ENCODE peak calls at places on chromosomes 7 and 10, in four cellular contexts. One of them, this sample, is unnamed.

GRCh38 chr7:148540041-148540738 is 50.4 kb upstream of the C7orf33 start:
- DNase-seq in astrocyte: peak; percentile 70
- DNase-seq in mesendoderm: peak; percentile 82
- DNase-seq in HCT116: peak; percentile 4
- DNase-seq in this sample: peak; percentile 74

GRCh38 chr7:82441916-82442478 is 1.6 kb downstream of the CACNA2D1 start:
- DNase-seq in HCT116: no peak
- DNase-seq in mesendoderm: peak; percentile 85
- DNase-seq in astrocyte: peak; percentile 42
- DNase-seq in this sample: peak; percentile 6

GRCh38 chr10:78202386-78202785 is 168.7 kb downstream of the RPS24 start:
- DNase-seq in HCT116: no peak
- DNase-seq in astrocyte: no peak
- DNase-seq in mesendoderm: no peak
- DNase-seq in this sample: no peak

GRCh38 chr7:114026486-114027089 is 107.8 kb upstream of the PPP1R3A start:
- DNase-seq in astrocyte: peak; percentile 29
- DNase-seq in mesendoderm: peak; percentile 58
- DNase-seq in HCT116: peak; percentile 45
- DNase-seq in this sample: peak; percentile 82

GRCh38 chr10:95873139-95873538 is 34.6 kb upstream of the CC2D2B start:
- DNase-seq in HCT116: no peak
- DNase-seq in astrocyte: no peak
- DNase-seq in mesendoderm: no peak
- DNase-seq in this sample: no peak

GRCh38 chr7:150962743-150963399 is 15.2 kb downstream of the KCNH2 start:
- DNase-seq in mesendoderm: peak; percentile 67
- DNase-seq in astrocyte: no peak
- DNase-seq in HCT116: no peak
- DNase-seq in this sample: peak; percentile 39

GRCh38 chr10:33483124-33483794 is 148.8 kb upstream of the NRP1 start:
- DNase-seq in mesendoderm: no peak
- DNase-seq in astrocyte: no peak
- DNase-seq in HCT116: no peak
- DNase-seq in this sample: no peak

GRCh38 chr10:70562036-70562710 is 40.4 kb downstream of the PRF1 start:
- DNase-seq in HCT116: no peak
- DNase-seq in mesendoderm: no peak
- DNase-seq in astrocyte: no peak
- DNase-seq in this sample: no peak

GRCh38 chr10:53072144-53072543 is 299.6 kb upstream of the MBL2 start:
- DNase-seq in HCT116: no peak
- DNase-seq in mesendoderm: no peak
- DNase-seq in astrocyte: no peak
- DNase-seq in this sample: no peak

GRCh38 chr10:93073539-93074136 is at the start of gene CYP26A1:
- DNase-seq in astrocyte: no peak
- DNase-seq in HCT116: no peak
- DNase-seq in mesendoderm: peak; percentile 87
- DNase-seq in this sample: peak; percentile 3

GRCh38 chr10:71218833-71219120 is 6.4 kb downstream of the UNC5B start:
- DNase-seq in mesendoderm: no peak
- DNase-seq in HCT116: no peak
- DNase-seq in astrocyte: no peak
- DNase-seq in this sample: no peak

GRCh38 chr10:4280481-4281206 is 495.6 kb upstream of the KLF6 start:
- DNase-seq in HCT116: no peak
- DNase-seq in astrocyte: peak; percentile 25
- DNase-seq in mesendoderm: no peak
- DNase-seq in this sample: peak; percentile 82

GRCh38 chr7:121313220-121313792 is 15.5 kb upstream of the WNT16 start:
- DNase-seq in astrocyte: no peak
- DNase-seq in mesendoderm: no peak
- DNase-seq in HCT116: no peak
- DNase-seq in this sample: peak; percentile 39

GRCh38 chr7:69837387-69838068 is 239.3 kb downstream of the AUTS2 start:
- DNase-seq in HCT116: no peak
- DNase-seq in astrocyte: peak; percentile 53
- DNase-seq in mesendoderm: peak; percentile 90
- DNase-seq in this sample: no peak

GRCh38 chr7:51346136-51346535 is 29.5 kb upstream of the COBL start:
- DNase-seq in HCT116: no peak
- DNase-seq in astrocyte: no peak
- DNase-seq in mesendoderm: no peak
- DNase-seq in this sample: no peak

GRCh38 chr7:131196808-131197207 is 130.9 kb upstream of the MKLN1 start:
- DNase-seq in HCT116: no peak
- DNase-seq in mesendoderm: peak; percentile 32
- DNase-seq in astrocyte: peak; percentile 39
- DNase-seq in this sample: no peak

GRCh38 chr7:157310676-157311185 is 26.1 kb upstream of the DNAJB6 start:
- DNase-seq in astrocyte: no peak
- DNase-seq in mesendoderm: peak; percentile 49
- DNase-seq in HCT116: no peak
- DNase-seq in this sample: peak; percentile 64

GRCh38 chr7:157312941-157313340 is 23.9 kb upstream of the DNAJB6 start:
- DNase-seq in astrocyte: no peak
- DNase-seq in mesendoderm: no peak
- DNase-seq in HCT116: no peak
- DNase-seq in this sample: no peak

GRCh38 chr7:157307534-157307838 is 29.3 kb upstream of the DNAJB6 start:
- DNase-seq in astrocyte: no peak
- DNase-seq in HCT116: no peak
- DNase-seq in mesendoderm: no peak
- DNase-seq in this sample: no peak

GRCh38 chr7:157306836-157307533 is 29.8 kb upstream of the DNAJB6 start:
- DNase-seq in mesendoderm: peak; percentile 68
- DNase-seq in HCT116: no peak
- DNase-seq in astrocyte: no peak
- DNase-seq in this sample: no peak

DNA sequence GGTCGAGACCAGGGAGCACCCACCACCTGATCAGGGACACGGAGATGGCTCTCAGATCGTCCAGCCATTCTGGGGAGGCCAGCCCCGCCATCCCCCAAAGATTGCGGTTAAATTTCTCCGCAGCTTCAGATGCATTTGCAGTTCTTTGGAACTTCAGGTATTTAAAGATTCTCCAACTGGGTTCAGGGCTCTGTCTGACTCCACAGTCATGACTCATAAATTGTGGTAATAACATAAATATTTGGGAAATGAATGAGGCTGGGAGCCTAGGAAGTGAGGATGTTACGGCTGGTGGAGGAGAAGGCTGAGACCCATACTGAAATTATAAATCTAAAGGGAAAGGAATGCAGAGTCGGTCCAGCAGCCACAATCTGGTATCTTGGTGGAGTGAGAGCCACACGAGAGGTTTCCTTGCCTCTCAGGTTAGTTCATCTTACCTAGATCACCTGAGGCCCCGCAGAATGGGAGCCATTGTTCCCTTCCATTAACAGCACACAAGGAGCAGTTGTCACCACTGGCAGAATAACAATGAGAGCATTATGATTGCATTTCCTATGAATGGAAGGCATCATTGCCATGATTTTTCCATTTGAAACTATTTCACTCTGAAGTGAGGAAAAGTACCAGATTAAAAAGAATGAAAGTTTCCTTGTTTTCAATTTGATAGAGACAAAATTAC is 26.7 kb upstream of the DNAJB6 start:
- DNase-seq in mesendoderm: peak; percentile 85
- DNase-seq in HCT116: peak; percentile 80
- DNase-seq in astrocyte: peak; percentile 96
- DNase-seq in this sample: peak; percentile 97
- H3K9ac ChIP-seq in mesendoderm: no peak overlapping the region
- H3K9ac ChIP-seq in HCT116: peak overlapping the region; percentile 71
- H3K9ac ChIP-seq in astrocyte: peak overlapping the region; percentile 76
- H3K9ac ChIP-seq in this sample: peak overlapping the region; percentile 80

DNA sequence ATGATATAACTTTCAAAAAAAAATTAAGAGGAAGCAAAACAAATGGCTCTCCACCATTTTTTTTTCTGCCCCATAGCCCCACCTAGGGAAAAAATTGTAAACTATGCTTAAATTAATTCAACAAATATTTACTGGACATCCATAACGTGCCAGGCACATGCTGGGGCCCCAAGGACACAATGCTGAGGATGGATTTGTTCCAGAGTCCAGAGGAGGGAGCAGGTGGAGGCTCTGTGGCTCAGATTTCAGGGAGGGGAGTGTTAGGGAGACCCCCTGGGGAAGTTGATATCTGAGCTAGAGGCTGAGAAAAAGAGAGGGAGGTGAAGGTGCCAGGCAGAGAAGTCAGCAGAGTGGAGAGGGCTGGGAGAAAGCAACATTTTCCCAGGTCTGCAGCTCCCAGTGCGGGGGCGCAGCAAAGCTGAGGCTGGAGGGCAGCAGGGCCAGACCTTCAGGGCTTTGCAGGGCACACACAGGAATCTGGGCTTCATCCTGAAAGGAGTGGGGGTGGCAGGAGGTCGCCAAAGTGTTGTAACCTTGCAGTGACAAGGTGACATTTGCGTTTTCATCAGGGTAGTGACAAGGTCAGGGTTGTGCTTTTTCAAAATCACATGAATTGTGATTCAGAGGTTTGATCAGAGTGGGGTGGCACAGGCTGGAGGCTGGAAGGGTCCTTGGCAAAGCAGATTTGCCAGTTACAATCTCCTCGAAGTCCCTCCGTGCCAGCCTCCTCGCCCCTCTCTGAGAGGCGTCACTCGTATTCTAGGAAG is 261.6 kb downstream of the WDR11 start:
- DNase-seq in astrocyte: no peak
- DNase-seq in mesendoderm: peak; percentile 82
- DNase-seq in HCT116: no peak
- DNase-seq in this sample: no peak
- H3K9ac ChIP-seq in astrocyte: no peak overlapping the region
- H3K9ac ChIP-seq in mesendoderm: peak overlapping the region; percentile 31
- H3K9ac ChIP-seq in HCT116: no peak overlapping the region
- H3K9ac ChIP-seq in this sample: no peak overlapping the region

GRCh38 chr7:124662937-124663336 is 102.7 kb downstream of the GPR37 start:
- DNase-seq in mesendoderm: no peak
- DNase-seq in astrocyte: no peak
- DNase-seq in HCT116: no peak
- DNase-seq in this sample: peak; percentile 5
- H3K9ac ChIP-seq in mesendoderm: no peak overlapping the region
- H3K9ac ChIP-seq in astrocyte: no peak overlapping the region
- H3K9ac ChIP-seq in HCT116: no peak overlapping the region
- H3K9ac ChIP-seq in this sample: no peak overlapping the region

GRCh38 chr10:60942134-60942533 is 1.9 kb downstream of the RHOBTB1 start:
- DNase-seq in HCT116: no peak
- DNase-seq in astrocyte: no peak
- DNase-seq in mesendoderm: no peak
- DNase-seq in this sample: no peak
- H3K9ac ChIP-seq in HCT116: no peak overlapping the region
- H3K9ac ChIP-seq in astrocyte: peak overlapping the region; percentile 99
- H3K9ac ChIP-seq in mesendoderm: no peak overlapping the region
- H3K9ac ChIP-seq in this sample: no peak overlapping the region

DNA sequence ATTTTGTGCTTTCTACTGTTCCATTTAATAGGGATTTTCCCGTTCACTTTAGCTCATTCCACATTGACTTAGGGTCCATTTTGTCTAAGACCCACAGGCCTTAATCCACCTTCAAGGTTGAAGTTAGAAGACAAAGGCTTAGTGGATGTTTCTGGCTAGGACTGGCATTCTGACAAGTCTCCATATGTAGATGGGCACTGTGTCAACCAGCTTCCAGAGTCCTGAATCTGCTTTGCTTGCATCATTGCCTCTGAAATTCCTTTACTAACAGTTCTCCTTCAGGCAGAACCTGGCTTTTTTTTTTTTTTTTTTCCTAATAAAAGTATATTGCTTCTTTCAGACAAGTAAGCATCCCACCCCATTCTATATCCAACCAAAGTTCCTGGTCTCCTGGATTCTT is 69.6 kb upstream of the PDCD4 start:
- DNase-seq in mesendoderm: no peak
- DNase-seq in astrocyte: peak; percentile 74
- DNase-seq in HCT116: no peak
- DNase-seq in this sample: no peak
- H3K9ac ChIP-seq in mesendoderm: no peak overlapping the region
- H3K9ac ChIP-seq in astrocyte: peak overlapping the region; percentile 2
- H3K9ac ChIP-seq in HCT116: no peak overlapping the region
- H3K9ac ChIP-seq in this sample: no peak overlapping the region

This sample was measured in PC-3.